ENCODE peak calls at places on chromosomes 6 and 20, in seven cellular contexts. Y is iris pigment epithelial cell; W is iPS-NIHi11; P is stimulated activated CD4-positive, alpha-beta T cell treated with anti-CD3 and anti-CD28 coated beads, Interleukin-4, amount 100 ng/mL, for 48 hours; E is endothelial cell; L is NCI-H1694 treated with DMSO at 0.1 percent for 48 hours; T is left lobe of liver. C is an unnamed sample.

GRCh38 chr6:44811456-44811855 is 423.9 kb downstream of the CDC5L start:
- DNase-seq in Y (no peak), W (no peak), P (no peak), E (no peak), L (no peak), T (no peak), C (no peak)

GRCh38 chr20:46552460-46553420 is 2.3 kb upstream of the OCSTAMP start:
- DNase-seq in Y (no peak), W (no peak), P (no peak), E (no peak), L (no peak), T (no peak), C (no peak)

GRCh38 chr6:150195996-150196417 is 53.2 kb downstream of the PPP1R14C start:
- DNase-seq in Y (no peak), W (no peak), P (no peak), E (no peak), L (no peak), T (no peak), C (no peak)

GRCh38 chr6:53635322-53635721 is 30.2 kb downstream of the KLHL31 start:
- DNase-seq in Y (no peak), W (no peak), P (no peak), E (no peak), L (no peak), T (no peak), C (no peak)

GRCh38 chr20:2507875-2508630 is 662 bp downstream of the ZNF343 start:
- DNase-seq in Y (peak), W (no peak), P (no peak), E (no peak), L (no peak), T (no peak), C (no peak)

GRCh38 chr20:52461602-52462001 is 270.0 kb upstream of the ZFP64 start:
- DNase-seq in Y (no peak), W (no peak), P (no peak), E (no peak), L (no peak), T (no peak), C (no peak)

GRCh38 chr6:16103708-16104107 is 25.2 kb upstream of the MYLIP start:
- DNase-seq in Y (no peak), W (no peak), P (no peak), E (no peak), L (peak), T (no peak), C (no peak)

GRCh38 chr6:148520109-148520841 is 177.6 kb downstream of the SASH1 start:
- DNase-seq in Y (no peak), W (no peak), P (no peak), E (no peak), L (no peak), T (no peak), C (no peak)

GRCh38 chr6:132749111-132749510 is 8.6 kb downstream of the VNN2 start:
- DNase-seq in Y (no peak), W (no peak), P (no peak), E (no peak), L (no peak), T (no peak), C (no peak)

C was measured in kidney.